ENCODE peak calls at places on chromosome 19, in six cellular contexts. C, H, N, R, L and J are unnamed samples.
A peak's percentile ranks its signal among the peaks of the same experiment; 100 is the strongest.

GRCh38 chr19:42175952-42176648 is 41.4 kb downstream of the DEDD2 start:
- DNase-seq in C (no peak), H (no peak), N (no peak), R (no peak), L (no peak), J (no peak)

GRCh38 chr19:41930926-41931592 is 2.8 kb upstream of the ERFL start:
- DNase-seq in C (no peak), H (no peak), N (no peak), R (no peak), L (no peak), J (no peak)

GRCh38 chr19:55923556-55923955 is 8.6 kb downstream of the NLRP13 start:
- DNase-seq in C (no peak), H (no peak), N (no peak), R (no peak), L (no peak), J (no peak)

GRCh38 chr19:14502334-14503092 is 6.6 kb upstream of the GIPC1 start:
- DNase-seq in C (no peak), H (no peak), N (no peak), R (no peak), L (no peak), J (no peak)

GRCh38 chr19:40811478-40812341 is 12.7 kb downstream of the EGLN2 start:
- DNase-seq in C (no peak), H (no peak), N (no peak), R (no peak), L (no peak), J (no peak)

GRCh38 chr19:10074153-10074552 is 12.0 kb upstream of the SHFL start:
- DNase-seq in C (peak; percentile 19), H (no peak), N (no peak), R (no peak), L (peak; percentile 59), J (no peak)

GRCh38 chr19:2381151-2381822 is 21.2 kb downstream of the TMPRSS9 start:
- DNase-seq in C (no peak), H (no peak), N (no peak), R (no peak), L (peak; percentile 43), J (peak; percentile 81)

GRCh38 chr19:14558370-14559066 is 13.3 kb downstream of the NDUFB7 start:
- DNase-seq in C (no peak), H (no peak), N (no peak), R (peak; percentile 41), L (no peak), J (no peak)

GRCh38 chr19:6292006-6292405 is 12.2 kb upstream of the MLLT1 start:
- DNase-seq in C (no peak), H (no peak), N (no peak), R (no peak), L (peak; percentile 16), J (no peak)

GRCh38 chr19:17021328-17021727 is 5.3 kb downstream of the CPAMD8 start:
- DNase-seq in C (no peak), H (no peak), N (no peak), R (no peak), L (peak; percentile 48), J (no peak)

GRCh38 chr19:42048992-42049391 is 21.0 kb downstream of the GRIK5 start:
- DNase-seq in C (no peak), H (no peak), N (no peak), R (no peak), L (no peak), J (no peak)

GRCh38 chr19:42092350-42092749 is 16.4 kb downstream of the ZNF574 start:
- DNase-seq in C (peak; percentile 21), H (no peak), N (no peak), R (no peak), L (no peak), J (no peak)

GRCh38 chr19:32464279-32464678 is 58.7 kb downstream of the DPY19L3 start:
- DNase-seq in C (no peak), H (no peak), N (no peak), R (no peak), L (peak; percentile 18), J (no peak)

GRCh38 chr19:40379446-40380198 is 10.4 kb downstream of the HIPK4 start:
- DNase-seq in C (no peak), H (no peak), N (no peak), R (no peak), L (no peak), J (no peak)

GRCh38 chr19:10206226-10206873 is 11.6 kb upstream of the DNMT1 start:
- DNase-seq in C (no peak), H (no peak), N (peak; percentile 70), R (no peak), L (peak; percentile 69), J (no peak)

GRCh38 chr19:21094347-21095025 is 12.5 kb downstream of the ZNF714 start:
- DNase-seq in C (no peak), H (no peak), N (no peak), R (no peak), L (no peak), J (no peak)

GRCh38 chr19:31448221-31448657 is 99.0 kb upstream of the TSHZ3 start:
- DNase-seq in C (no peak), H (no peak), N (peak; percentile 44), R (peak; percentile 82), L (peak; percentile 91), J (no peak)

GRCh38 chr19:10420444-10421239 is at the start of gene PDE4A:
- DNase-seq in C (no peak), H (no peak), N (no peak), R (no peak), L (no peak), J (no peak)

GRCh38 chr19:14560776-14561108 is 11.1 kb downstream of the NDUFB7 start:
- DNase-seq in C (no peak), H (no peak), N (no peak), R (no peak), L (no peak), J (no peak)

GRCh38 chr19:6590458-6591319 is at the start of gene CD70:
- DNase-seq in C (peak; percentile 24), H (peak; percentile 29), N (no peak), R (no peak), L (no peak), J (no peak)

GRCh38 chr19:47057328-47057727 is 8.9 kb upstream of the TMEM160 start:
- DNase-seq in C (no peak), H (no peak), N (no peak), R (no peak), L (no peak), J (no peak)
- TF ChIP-seq CTCF in C (no peak), H (no peak), N (no peak), R (no peak), L (no peak), J (no peak)

GRCh38 chr19:18654469-18654868 is 17.6 kb downstream of the KLHL26 start:
- DNase-seq in C (no peak), H (no peak), N (no peak), R (no peak), L (no peak), J (no peak)
- TF ChIP-seq CTCF in C (no peak), H (no peak), N (no peak), R (no peak), L (no peak), J (no peak)

GRCh38 chr19:19538077-19538764 is at the start of gene CILP2:
- DNase-seq in C (no peak), H (no peak), N (no peak), R (peak; percentile 49), L (no peak), J (no peak)
- TF ChIP-seq CTCF in C (no peak), H (no peak), N (no peak), R (no peak), L (no peak), J (no peak)

DNA sequence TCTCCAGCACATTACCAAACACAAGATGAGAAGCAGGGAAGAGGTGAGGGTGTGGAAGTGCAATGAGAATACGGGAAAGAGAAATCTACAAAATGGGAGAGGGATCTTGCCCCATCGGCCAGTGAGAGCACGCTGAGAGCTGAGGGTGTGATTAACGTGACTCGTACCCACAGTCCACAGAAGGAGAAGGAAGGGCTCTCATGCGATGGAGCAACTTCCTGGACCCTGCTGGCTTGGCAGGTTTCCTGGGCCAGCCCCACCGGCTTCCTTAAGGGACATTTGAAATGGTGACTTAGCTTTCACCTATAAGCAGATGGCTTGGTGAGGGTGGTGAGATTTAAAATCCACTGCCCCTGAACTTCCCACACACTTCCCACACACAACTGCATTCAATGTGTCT is 740.1 kb downstream of the UQCRFS1 start:
- DNase-seq in C (no peak), H (no peak), N (peak; percentile 38), R (peak; percentile 36), L (no peak), J (no peak)
- TF ChIP-seq CTCF in C (no peak), H (no peak), N (no peak), R (no peak), L (no peak), J (no peak)

GRCh38 chr19:7928334-7928706 is 2.4 kb upstream of the CTXN1 start:
- DNase-seq in C (no peak), H (no peak), N (no peak), R (no peak), L (peak; percentile 43), J (no peak)

GRCh38 chr19:7927605-7928333 is 1.8 kb upstream of the CTXN1 start:
- DNase-seq in C (no peak), H (no peak), N (no peak), R (no peak), L (no peak), J (peak; percentile 72)

GRCh38 chr19:7930765-7931164 is 4.8 kb upstream of the CTXN1 start:
- DNase-seq in C (no peak), H (no peak), N (no peak), R (no peak), L (no peak), J (no peak)

GRCh38 chr19:7926727-7927604 is 1.0 kb upstream of the CTXN1 start:
- DNase-seq in C (no peak), H (no peak), N (no peak), R (no peak), L (no peak), J (peak; percentile 70)

GRCh38 chr19:7928741-7929701 is 3.1 kb upstream of the CTXN1 start:
- DNase-seq in C (peak; percentile 54), H (peak; percentile 46), N (no peak), R (no peak), L (peak; percentile 87), J (peak; percentile 71)
- TF ChIP-seq CTCF in C (peak; percentile 51), H (peak; percentile 42), N (no peak), R (peak; percentile 13), L (peak; percentile 39), J (peak; percentile 61)

DNA sequence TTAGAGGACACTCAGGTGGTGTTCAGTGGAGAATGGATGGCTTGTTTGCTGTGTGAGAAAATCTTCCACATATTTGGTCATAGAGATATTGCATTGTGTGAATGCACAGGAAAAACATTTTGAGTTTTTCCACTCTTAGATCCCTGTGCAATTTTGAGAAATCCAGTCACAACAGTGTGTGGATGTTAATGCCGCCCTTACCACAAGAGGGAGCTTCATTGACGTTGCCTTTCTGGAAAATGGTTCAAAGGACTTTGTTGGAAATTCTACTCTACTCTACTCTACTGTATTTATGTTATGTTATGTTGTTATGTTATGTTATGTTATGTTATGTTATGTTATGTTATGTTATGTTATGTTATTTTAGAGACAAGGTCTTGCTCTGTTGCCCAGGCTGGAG is 13.4 kb downstream of the ZNF20 start:
- DNase-seq in C (no peak), H (no peak), N (no peak), R (no peak), L (peak; percentile 11), J (no peak)
- TF ChIP-seq CTCF in C (peak; percentile 56), H (peak; percentile 48), N (no peak), R (peak; percentile 64), L (peak; percentile 47), J (peak; percentile 69)